ENCODE peak calls at places on chromosomes 7 and 10, in eight cellular contexts. C is AG04449, P is RPMI8226, O is mucosa of gallbladder, E is cardiac muscle cell, Z is GM06990, N is NCI-H460, T is NCI-H2171 treated with DMSO at 0.1 percent for 48 hours. H is an unnamed sample.
A peak's percentile ranks its signal among the peaks of the same experiment; 100 is the strongest.

GRCh38 chr10:121307411-121307980 is 290.7 kb downstream of the FGFR2 start:
- DNase-seq in C (no peak), T (no peak), N (no peak), O (no peak), E (no peak), Z (no peak), P (no peak), H (no peak)

GRCh38 chr7:129831424-129832058 is 121.2 kb downstream of the UBE2H start:
- DNase-seq in P (no peak), O (no peak), Z (no peak), E (peak; percentile 62), C (peak; percentile 87), N (no peak), T (no peak), H (no peak)

GRCh38 chr7:29370531-29371314 is 176.1 kb downstream of the CHN2 start:
- DNase-seq in C (no peak), E (peak; percentile 40), O (peak; percentile 24), N (no peak), P (no peak), T (no peak), Z (no peak), H (no peak)

GRCh38 chr10:78752708-78753107 is 316.1 kb upstream of the ZMIZ1 start:
- DNase-seq in Z (no peak), N (no peak), P (no peak), E (no peak), T (no peak), C (no peak), O (no peak), H (no peak)

GRCh38 chr7:116426428-116427156 is 72.9 kb upstream of the CAV2 start:
- DNase-seq in E (no peak), C (no peak), P (no peak), T (no peak), O (peak; percentile 36), N (peak; percentile 92), Z (no peak), H (peak; percentile 19)

GRCh38 chr10:74018241-74018640 is 20.3 kb downstream of the VCL start:
- DNase-seq in C (no peak), O (no peak), T (no peak), E (no peak), P (no peak), Z (no peak), N (no peak), H (no peak)

GRCh38 chr7:134750083-134751062 is 29.1 kb upstream of the CALD1 start:
- DNase-seq in E (peak; percentile 70), C (no peak), P (peak; percentile 74), Z (no peak), O (peak; percentile 31), N (peak; percentile 38), T (peak; percentile 17), H (peak; percentile 8)

GRCh38 chr7:108368466-108368865 is 87.8 kb downstream of the NRCAM start:
- DNase-seq in P (no peak), T (peak; percentile 9), C (no peak), O (no peak), E (no peak), N (no peak), Z (no peak), H (no peak)

GRCh38 chr7:22617166-22617565 is 109.8 kb upstream of the IL6 start:
- DNase-seq in C (no peak), O (no peak), E (no peak), N (no peak), Z (no peak), T (no peak), P (no peak), H (no peak)

GRCh38 chr7:81268551-81268950 is 349.7 kb upstream of the SEMA3C start:
- DNase-seq in O (no peak), E (no peak), P (no peak), T (no peak), N (no peak), Z (no peak), C (no peak), H (no peak)

GRCh38 chr7:108596560-108596959 is 26.9 kb downstream of the DNAJB9 start:
- DNase-seq in C (no peak), Z (no peak), P (no peak), N (no peak), O (no peak), E (no peak), T (no peak), H (no peak)

GRCh38 chr7:149685455-149685854 is 87.9 kb downstream of the ZNF467 start:
- DNase-seq in O (no peak), T (no peak), N (no peak), P (no peak), Z (no peak), C (no peak), E (no peak), H (no peak)

GRCh38 chr10:54869022-54869421 is 68.0 kb upstream of the PCDH15 start:
- DNase-seq in E (no peak), O (no peak), Z (no peak), C (no peak), P (no peak), N (no peak), T (no peak), H (no peak)

GRCh38 chr10:60099998-60100747 is 193.8 kb upstream of the CCDC6 start:
- DNase-seq in N (peak; percentile 75), C (no peak), O (no peak), P (peak; percentile 44), T (peak; percentile 51), Z (no peak), E (peak; percentile 59), H (peak; percentile 18)

GRCh38 chr10:49568235-49568634 is 29.3 kb upstream of the ERCC6 start:
- DNase-seq in E (no peak), C (no peak), N (no peak), T (no peak), Z (peak; percentile 67), P (no peak), O (no peak), H (no peak)

GRCh38 chr10:110636932-110637557 is 7.1 kb upstream of the RBM20 start:
- DNase-seq in C (no peak), N (no peak), P (no peak), O (no peak), T (no peak), E (peak; percentile 77), Z (no peak), H (no peak)

GRCh38 chr7:47816647-47817046 is 131.6 kb downstream of the PKD1L1 start:
- DNase-seq in C (no peak), N (no peak), O (no peak), T (no peak), Z (no peak), E (no peak), P (no peak), H (no peak)

GRCh38 chr7:1309290-1309689 is 76.6 kb downstream of the UNCX start:
- DNase-seq in Z (no peak), E (no peak), C (no peak), P (no peak), O (no peak), N (no peak), T (no peak), H (no peak)

GRCh38 chr10:124213881-124214523 is 120.6 kb upstream of the CHST15 start:
- DNase-seq in C (no peak), P (no peak), E (no peak), O (no peak), Z (no peak), N (no peak), T (peak; percentile 18), H (no peak)

GRCh38 chr10:132570771-132571564 is 33.4 kb downstream of the INPP5A start:
- DNase-seq in P (peak; percentile 84), N (no peak), O (no peak), T (no peak), E (no peak), Z (peak; percentile 77), C (no peak), H (peak; percentile 38)

GRCh38 chr10:59873924-59874323 is 32.4 kb downstream of the CCDC6 start:
- DNase-seq in T (no peak), C (no peak), Z (peak; percentile 48), O (no peak), P (no peak), E (no peak), N (no peak), H (no peak)

GRCh38 chr10:28343987-28344895 is 41.4 kb upstream of the MPP7 start:
- DNase-seq in T (no peak), C (no peak), N (no peak), O (no peak), P (no peak), E (no peak), Z (no peak), H (no peak)

GRCh38 chr10:74039561-74040145 is 41.7 kb downstream of the VCL start:
- DNase-seq in Z (no peak), E (peak; percentile 27), O (no peak), N (no peak), T (no peak), C (no peak), P (peak; percentile 7), H (no peak)

GRCh38 chr10:129332476-129332875 is 134.6 kb upstream of the MGMT start:
- DNase-seq in E (peak; percentile 43), Z (no peak), P (no peak), N (no peak), O (no peak), C (no peak), T (no peak), H (no peak)

GRCh38 chr7:45241339-45242109 is 83.9 kb downstream of the RAMP3 start:
- DNase-seq in N (peak; percentile 11), E (no peak), O (no peak), C (no peak), Z (no peak), T (peak; percentile 25), P (no peak), H (no peak)

GRCh38 chr7:92246363-92247101 is 758 bp downstream of the ANKIB1 start:
- DNase-seq in E (peak; percentile 16), C (no peak), N (no peak), P (peak; percentile 58), Z (no peak), O (peak; percentile 12), T (peak; percentile 52), H (peak; percentile 55)

GRCh38 chr7:127683776-127684681 is 32.0 kb downstream of the SND1 start:
- DNase-seq in N (no peak), E (no peak), C (peak; percentile 21), T (peak; percentile 14), O (no peak), P (no peak), Z (no peak), H (peak; percentile 69)

GRCh38 chr10:17178006-17178405 is 23.5 kb downstream of the TRDMT1 start:
- DNase-seq in E (no peak), T (no peak), O (no peak), C (no peak), P (no peak), N (no peak), Z (no peak), H (no peak)

GRCh38 chr7:50687575-50688261 is 95.0 kb downstream of the GRB10 start:
- DNase-seq in O (no peak), C (peak; percentile 38), Z (no peak), T (no peak), E (no peak), P (no peak), N (no peak), H (no peak)

GRCh38 chr10:30826679-30827078 is 197.1 kb upstream of the LYZL2 start:
- DNase-seq in C (no peak), T (no peak), P (no peak), O (no peak), E (no peak), N (no peak), Z (no peak), H (no peak)

GRCh38 chr7:30796105-30796869 is 25.1 kb downstream of the MINDY4 start:
- DNase-seq in Z (no peak), C (no peak), O (peak; percentile 41), T (no peak), P (no peak), E (no peak), N (no peak), H (no peak)

GRCh38 chr10:8951440-8952089 is 897.1 kb downstream of the GATA3 start:
- DNase-seq in Z (no peak), P (no peak), C (no peak), E (no peak), O (no peak), T (no peak), N (no peak), H (no peak)

GRCh38 chr10:44963772-44964633 is 4.4 kb downstream of the RASSF4 start:
- DNase-seq in T (peak; percentile 40), E (peak; percentile 68), N (no peak), C (no peak), O (peak; percentile 53), Z (peak; percentile 66), P (peak; percentile 81), H (no peak)

GRCh38 chr7:31017036-31017747 is 34.9 kb upstream of the ADCYAP1R1 start:
- DNase-seq in T (no peak), O (no peak), E (no peak), Z (no peak), N (no peak), C (no peak), P (peak; percentile 20), H (no peak)